ENCODE peak calls at places on chromosomes 6 and 20, in five cellular contexts. One of them, this sample, is unnamed.
A peak's percentile ranks its signal among the peaks of the same experiment; 100 is the strongest.

GRCh38 chr20:35506179-35506578 is 23.3 kb downstream of the C20orf173 start:
- DNase-seq in HAP-1: no peak
- DNase-seq in choroid plexus epithelial cell: no peak
- DNase-seq in MV-4-11: peak; percentile 3
- DNase-seq in right lobe of liver: no peak
- DNase-seq in this sample: no peak

GRCh38 chr6:45423901-45424627 is 46.3 kb upstream of the SUPT3H start:
- DNase-seq in HAP-1: no peak
- DNase-seq in choroid plexus epithelial cell: peak; percentile 55
- DNase-seq in MV-4-11: no peak
- DNase-seq in right lobe of liver: peak; percentile 60
- DNase-seq in this sample: no peak

GRCh38 chr6:26152226-26153101 is 65.2 kb downstream of the HFE start:
- DNase-seq in HAP-1: no peak
- DNase-seq in choroid plexus epithelial cell: no peak
- DNase-seq in MV-4-11: no peak
- DNase-seq in right lobe of liver: no peak
- DNase-seq in this sample: no peak

GRCh38 chr6:116954938-116955337 is 77.9 kb downstream of the RFX6 start:
- DNase-seq in HAP-1: no peak
- DNase-seq in choroid plexus epithelial cell: no peak
- DNase-seq in MV-4-11: no peak
- DNase-seq in right lobe of liver: no peak
- DNase-seq in this sample: no peak

GRCh38 chr20:44706371-44707258 is 8.6 kb upstream of the CCN5 start:
- DNase-seq in HAP-1: no peak
- DNase-seq in choroid plexus epithelial cell: no peak
- DNase-seq in MV-4-11: no peak
- DNase-seq in right lobe of liver: no peak
- DNase-seq in this sample: no peak

GRCh38 chr20:58017237-58017969 is 211.1 kb downstream of the ANKRD60 start:
- DNase-seq in HAP-1: no peak
- DNase-seq in choroid plexus epithelial cell: peak; percentile 53
- DNase-seq in MV-4-11: peak; percentile 50
- DNase-seq in right lobe of liver: no peak
- DNase-seq in this sample: no peak

GRCh38 chr20:1375515-1375914 is 17.3 kb downstream of the FKBP1A start:
- DNase-seq in HAP-1: no peak
- DNase-seq in choroid plexus epithelial cell: peak; percentile 77
- DNase-seq in MV-4-11: peak; percentile 45
- DNase-seq in right lobe of liver: no peak
- DNase-seq in this sample: no peak

GRCh38 chr20:9319687-9320384 is 194.6 kb upstream of the LAMP5 start:
- DNase-seq in HAP-1: peak; percentile 26
- DNase-seq in choroid plexus epithelial cell: no peak
- DNase-seq in MV-4-11: peak; percentile 84
- DNase-seq in right lobe of liver: no peak
- DNase-seq in this sample: no peak

GRCh38 chr20:63142933-63143332 is 73.0 kb downstream of the YTHDF1 start:
- DNase-seq in HAP-1: no peak
- DNase-seq in choroid plexus epithelial cell: no peak
- DNase-seq in MV-4-11: no peak
- DNase-seq in right lobe of liver: no peak
- DNase-seq in this sample: no peak

GRCh38 chr6:81383472-81383871 is 369.0 kb downstream of the TENT5A start:
- DNase-seq in HAP-1: no peak
- DNase-seq in choroid plexus epithelial cell: no peak
- DNase-seq in MV-4-11: no peak
- DNase-seq in right lobe of liver: no peak
- DNase-seq in this sample: no peak

GRCh38 chr6:7432391-7433207 is 43.0 kb downstream of the RIOK1 start:
- DNase-seq in HAP-1: no peak
- DNase-seq in choroid plexus epithelial cell: peak; percentile 47
- DNase-seq in MV-4-11: no peak
- DNase-seq in right lobe of liver: no peak
- DNase-seq in this sample: no peak

GRCh38 chr6:134063121-134063965 is 10.9 kb upstream of the SLC2A12 start:
- DNase-seq in HAP-1: no peak
- DNase-seq in choroid plexus epithelial cell: peak; percentile 44
- DNase-seq in MV-4-11: no peak
- DNase-seq in right lobe of liver: no peak
- DNase-seq in this sample: no peak

GRCh38 chr6:166872431-166873139 is 83.8 kb downstream of the RNASET2 start:
- DNase-seq in HAP-1: no peak
- DNase-seq in choroid plexus epithelial cell: no peak
- DNase-seq in MV-4-11: no peak
- DNase-seq in right lobe of liver: no peak
- DNase-seq in this sample: no peak

GRCh38 chr6:63394656-63395308 is 75.0 kb upstream of the LGSN start:
- DNase-seq in HAP-1: no peak
- DNase-seq in choroid plexus epithelial cell: no peak
- DNase-seq in MV-4-11: no peak
- DNase-seq in right lobe of liver: no peak
- DNase-seq in this sample: no peak

GRCh38 chr20:38892091-38892981 is 33.9 kb upstream of the FAM83D start:
- DNase-seq in HAP-1: no peak
- DNase-seq in choroid plexus epithelial cell: no peak
- DNase-seq in MV-4-11: peak; percentile 97
- DNase-seq in right lobe of liver: no peak
- DNase-seq in this sample: no peak

GRCh38 chr20:59456342-59457132 is 147.8 kb upstream of the PHACTR3 start:
- DNase-seq in HAP-1: no peak
- DNase-seq in choroid plexus epithelial cell: no peak
- DNase-seq in MV-4-11: no peak
- DNase-seq in right lobe of liver: no peak
- DNase-seq in this sample: no peak

GRCh38 chr6:139540276-139540675 is 165.8 kb upstream of the CITED2 start:
- DNase-seq in HAP-1: no peak
- DNase-seq in choroid plexus epithelial cell: peak; percentile 69
- DNase-seq in MV-4-11: peak; percentile 58
- DNase-seq in right lobe of liver: no peak
- DNase-seq in this sample: no peak

GRCh38 chr20:4873396-4873795 is 127.9 kb downstream of the SLC23A2 start:
- DNase-seq in HAP-1: no peak
- DNase-seq in choroid plexus epithelial cell: no peak
- DNase-seq in MV-4-11: no peak
- DNase-seq in right lobe of liver: no peak
- DNase-seq in this sample: no peak

GRCh38 chr20:36275011-36275410 is 31.1 kb upstream of the DLGAP4 start:
- DNase-seq in HAP-1: no peak
- DNase-seq in choroid plexus epithelial cell: no peak
- DNase-seq in MV-4-11: no peak
- DNase-seq in right lobe of liver: no peak
- DNase-seq in this sample: no peak

GRCh38 chr6:12941422-12941821 is 224.9 kb downstream of the PHACTR1 start:
- DNase-seq in HAP-1: no peak
- DNase-seq in choroid plexus epithelial cell: peak; percentile 23
- DNase-seq in MV-4-11: no peak
- DNase-seq in right lobe of liver: no peak
- DNase-seq in this sample: no peak

GRCh38 chr6:89313006-89313405 is 2.1 kb downstream of the GABRR2 start:
- DNase-seq in HAP-1: peak; percentile 37
- DNase-seq in choroid plexus epithelial cell: peak; percentile 61
- DNase-seq in MV-4-11: no peak
- DNase-seq in right lobe of liver: no peak
- DNase-seq in this sample: no peak

GRCh38 chr20:8722277-8722928 is 346.5 kb upstream of the PLCB4 start:
- DNase-seq in HAP-1: peak; percentile 67
- DNase-seq in choroid plexus epithelial cell: peak; percentile 85
- DNase-seq in MV-4-11: peak; percentile 53
- DNase-seq in right lobe of liver: no peak
- DNase-seq in this sample: peak; percentile 64

GRCh38 chr20:2538356-2538755 is 2.0 kb downstream of the TMC2 start:
- DNase-seq in HAP-1: no peak
- DNase-seq in choroid plexus epithelial cell: no peak
- DNase-seq in MV-4-11: no peak
- DNase-seq in right lobe of liver: no peak
- DNase-seq in this sample: no peak

GRCh38 chr6:113381957-113382356 is 475.2 kb upstream of the MARCKS start:
- DNase-seq in HAP-1: no peak
- DNase-seq in choroid plexus epithelial cell: peak; percentile 94
- DNase-seq in MV-4-11: peak; percentile 29
- DNase-seq in right lobe of liver: no peak
- DNase-seq in this sample: no peak

GRCh38 chr20:57647006-57647932 is 27.0 kb upstream of the ZBP1 start:
- DNase-seq in HAP-1: no peak
- DNase-seq in choroid plexus epithelial cell: no peak
- DNase-seq in MV-4-11: no peak
- DNase-seq in right lobe of liver: no peak
- DNase-seq in this sample: no peak

GRCh38 chr6:11093065-11093590 is 506 bp upstream of the SMIM13 start:
- DNase-seq in HAP-1: no peak
- DNase-seq in choroid plexus epithelial cell: peak; percentile 56
- DNase-seq in MV-4-11: peak; percentile 37
- DNase-seq in right lobe of liver: no peak
- DNase-seq in this sample: no peak

GRCh38 chr6:20583447-20583806 is 49.2 kb downstream of the CDKAL1 start:
- DNase-seq in HAP-1: peak; percentile 84
- DNase-seq in choroid plexus epithelial cell: no peak
- DNase-seq in MV-4-11: no peak
- DNase-seq in right lobe of liver: no peak
- DNase-seq in this sample: no peak

GRCh38 chr20:45373353-45374100 is 4.6 kb downstream of the TP53TG5 start:
- DNase-seq in HAP-1: peak; percentile 96
- DNase-seq in choroid plexus epithelial cell: peak; percentile 87
- DNase-seq in MV-4-11: peak; percentile 58
- DNase-seq in right lobe of liver: peak; percentile 91
- DNase-seq in this sample: peak; percentile 76

GRCh38 chr20:13865825-13866351 is 81.1 kb downstream of the NDUFAF5 start:
- DNase-seq in HAP-1: no peak
- DNase-seq in choroid plexus epithelial cell: no peak
- DNase-seq in MV-4-11: peak; percentile 72
- DNase-seq in right lobe of liver: no peak
- DNase-seq in this sample: no peak

GRCh38 chr6:46217671-46218131 is 46.9 kb upstream of the ENPP5 start:
- DNase-seq in HAP-1: no peak
- DNase-seq in choroid plexus epithelial cell: no peak
- DNase-seq in MV-4-11: peak; percentile 89
- DNase-seq in right lobe of liver: no peak
- DNase-seq in this sample: no peak

GRCh38 chr6:43627008-43627825 is 1.8 kb downstream of the GTPBP2 start:
- DNase-seq in HAP-1: no peak
- DNase-seq in choroid plexus epithelial cell: peak; percentile 99
- DNase-seq in MV-4-11: peak; percentile 70
- DNase-seq in right lobe of liver: no peak
- DNase-seq in this sample: no peak

GRCh38 chr20:1854246-1854645 is 41.0 kb upstream of the SIRPA start:
- DNase-seq in HAP-1: no peak
- DNase-seq in choroid plexus epithelial cell: no peak
- DNase-seq in MV-4-11: no peak
- DNase-seq in right lobe of liver: no peak
- DNase-seq in this sample: no peak

GRCh38 chr6:2414885-2415523 is 169.6 kb upstream of the GMDS start:
- DNase-seq in HAP-1: no peak
- DNase-seq in choroid plexus epithelial cell: no peak
- DNase-seq in MV-4-11: no peak
- DNase-seq in right lobe of liver: no peak
- DNase-seq in this sample: no peak

This sample was measured in NT2/D1.